ENCODE peak calls at places on chromosomes 4 and X, in four cellular contexts. T, Y, I and H are unnamed samples.

GRCh38 chr4:99983289-99983943 is 33.3 kb upstream of the H2AZ1 start:
- DNase-seq in T (no peak), Y (no peak), I (no peak), H (no peak)

GRCh38 chr4:77347341-77347740 is 190.3 kb downstream of the CCNG2 start:
- DNase-seq in T (no peak), Y (no peak), I (no peak), H (no peak)

GRCh38 chrX:135432881-135433521 is 11.3 kb downstream of the SMIM10L2A start:
- DNase-seq in T (no peak), Y (no peak), I (no peak), H (no peak)

GRCh38 chr4:84325625-84326024 is 173.5 kb downstream of the NKX6-1 start:
- DNase-seq in T (no peak), Y (no peak), I (no peak), H (no peak)

GRCh38 chr4:18536420-18536819 is 514.9 kb upstream of the LCORL start:
- DNase-seq in T (peak; percentile 6), Y (no peak), I (no peak), H (no peak)

GRCh38 chr4:148335133-148335532 is 107.1 kb downstream of the NR3C2 start:
- DNase-seq in T (no peak), Y (no peak), I (no peak), H (no peak)

GRCh38 chr4:186500721-186501304 is 54.6 kb downstream of the MTNR1A start:
- DNase-seq in T (no peak), Y (no peak), I (no peak), H (no peak)

GRCh38 chr4:52036875-52037274 is 1.2 kb downstream of the SGCB start:
- DNase-seq in T (no peak), Y (no peak), I (no peak), H (no peak)

GRCh38 chr4:108473163-108473720 is 147.1 kb upstream of the RPL34 start:
- DNase-seq in T (peak; percentile 7), Y (no peak), I (no peak), H (no peak)

GRCh38 chr4:170497105-170497504 is 407.3 kb upstream of the AADAT start:
- DNase-seq in T (peak; percentile 45), Y (no peak), I (no peak), H (no peak)

GRCh38 chr4:106869551-106869950 is 166.6 kb downstream of the DKK2 start:
- DNase-seq in T (peak; percentile 78), Y (no peak), I (no peak), H (no peak)

GRCh38 chrX:71652405-71652804 is 14.9 kb upstream of the LOC101059915 start:
- DNase-seq in T (peak; percentile 56), Y (peak; percentile 18), I (no peak), H (no peak)

GRCh38 chrX:71653344-71653743 is 14.0 kb upstream of the LOC101059915 start:
- DNase-seq in T (no peak), Y (no peak), I (no peak), H (no peak)

GRCh38 chrX:71650333-71650969 is 16.9 kb upstream of the LOC101059915 start:
- DNase-seq in T (no peak), Y (no peak), I (no peak), H (no peak)
- TF ChIP-seq CTCF in T (no peak), Y (no peak), I (no peak), H (no peak)

GRCh38 chrX:101407748-101408529 is at the start of the genes GLA and HNRNPH2:
- DNase-seq in T (peak; percentile 96), Y (peak; percentile 95), I (peak; percentile 63), H (peak; percentile 82)
- TF ChIP-seq CTCF in T (no peak), Y (peak; percentile 21), I (no peak), H (no peak)

GRCh38 chr4:180832086-180832485 is 1411.1 kb upstream of the TENM3 start:
- DNase-seq in T (peak; percentile 13), Y (no peak), I (no peak), H (no peak)
- TF ChIP-seq CTCF in T (no peak), Y (no peak), I (no peak), H (no peak)

DNA sequence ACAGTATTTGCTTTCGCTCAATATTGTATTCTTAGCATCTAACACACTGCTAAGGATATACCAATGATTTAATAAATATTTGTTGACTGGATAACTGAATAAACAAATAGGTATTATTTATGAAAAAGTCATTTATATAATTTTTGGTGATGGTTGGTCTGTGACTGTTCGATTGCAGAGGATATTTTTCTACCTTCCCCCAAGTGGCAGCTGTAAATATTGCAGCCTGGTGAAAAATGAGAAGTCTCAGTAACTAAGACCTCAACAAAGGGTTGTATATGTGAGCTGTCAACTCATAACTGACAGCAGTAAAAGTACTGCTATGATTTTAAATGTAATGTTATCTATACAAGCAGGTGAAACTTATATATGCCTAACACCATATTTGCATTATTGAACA is 36.0 kb downstream of the HTR2C start:
- DNase-seq in T (peak; percentile 33), Y (no peak), I (no peak), H (no peak)
- TF ChIP-seq CTCF in T (peak; percentile 38), Y (peak; percentile 38), I (peak; percentile 75), H (no peak)

GRCh38 chr4:89439533-89439932 is 131.9 kb upstream of the GPRIN3 start:
- DNase-seq in T (no peak), Y (no peak), I (no peak), H (no peak)

GRCh38 chr4:89438102-89438831 is 130.7 kb upstream of the GPRIN3 start:
- DNase-seq in T (peak; percentile 77), Y (no peak), I (no peak), H (no peak)

GRCh38 chr4:89434364-89434988 is 126.9 kb upstream of the GPRIN3 start:
- DNase-seq in T (peak; percentile 54), Y (no peak), I (no peak), H (no peak)
- TF ChIP-seq CTCF in T (peak; percentile 73), Y (peak; percentile 87), I (peak; percentile 68), H (peak; percentile 77)

GRCh38 chrX:107775000-107775733 is 420 bp downstream of the TSC22D3 start:
- DNase-seq in T (no peak), Y (no peak), I (no peak), H (no peak)

GRCh38 chrX:107776649-107777535 is 641 bp upstream of the NCBP2L start:
- DNase-seq in T (peak; percentile 87), Y (peak; percentile 62), I (peak; percentile 42), H (peak; percentile 29)

GRCh38 chrX:107773906-107774435 is 1.6 kb downstream of the TSC22D3 start:
- DNase-seq in T (no peak), Y (no peak), I (no peak), H (no peak)

GRCh38 chrX:107777536-107777832 is at the start of gene NCBP2L:
- DNase-seq in T (no peak), Y (no peak), I (no peak), H (no peak)

DNA sequence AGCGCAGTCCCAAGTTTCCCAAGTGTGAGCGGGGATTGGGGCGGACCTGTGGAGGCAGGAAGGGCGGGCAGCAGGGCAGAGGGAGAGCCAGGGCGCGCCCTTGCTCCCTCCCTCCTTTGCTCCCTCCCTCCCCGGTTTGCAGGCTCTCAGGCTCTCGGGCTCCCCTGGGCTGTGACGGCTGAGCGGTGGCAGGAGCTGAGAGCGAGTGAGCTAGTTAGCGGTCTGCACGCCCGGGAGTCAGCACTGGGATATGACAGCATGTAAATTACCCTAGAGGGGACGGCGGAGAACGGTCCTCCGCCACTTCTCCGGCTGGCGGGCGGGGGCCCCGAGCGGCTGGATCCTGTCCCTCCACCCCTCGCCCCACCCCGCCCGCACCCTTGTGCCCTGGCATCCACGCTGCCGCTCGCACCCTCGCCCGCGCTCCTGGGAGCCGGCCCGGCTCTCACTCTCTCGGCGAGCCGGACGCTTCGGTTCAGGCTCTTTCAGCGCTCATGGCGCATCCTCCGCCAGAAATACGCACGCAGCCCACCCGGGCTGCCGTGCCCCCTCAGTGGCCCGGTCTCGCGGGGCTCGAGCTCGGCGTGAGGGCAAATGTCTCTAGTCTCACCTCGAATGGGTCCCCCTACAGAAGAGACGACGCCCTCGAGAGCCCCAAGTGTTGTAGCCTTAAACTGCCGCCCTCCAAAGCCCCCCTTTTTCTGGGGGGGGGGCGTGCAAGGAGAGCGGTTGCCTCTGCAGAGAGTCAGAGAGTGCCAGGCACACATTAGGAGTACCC is at the start of gene TSC22D3:
- DNase-seq in T (peak; percentile 87), Y (no peak), I (no peak), H (no peak)
- TF ChIP-seq CTCF in T (no peak), Y (no peak), I (no peak), H (no peak)

DNA sequence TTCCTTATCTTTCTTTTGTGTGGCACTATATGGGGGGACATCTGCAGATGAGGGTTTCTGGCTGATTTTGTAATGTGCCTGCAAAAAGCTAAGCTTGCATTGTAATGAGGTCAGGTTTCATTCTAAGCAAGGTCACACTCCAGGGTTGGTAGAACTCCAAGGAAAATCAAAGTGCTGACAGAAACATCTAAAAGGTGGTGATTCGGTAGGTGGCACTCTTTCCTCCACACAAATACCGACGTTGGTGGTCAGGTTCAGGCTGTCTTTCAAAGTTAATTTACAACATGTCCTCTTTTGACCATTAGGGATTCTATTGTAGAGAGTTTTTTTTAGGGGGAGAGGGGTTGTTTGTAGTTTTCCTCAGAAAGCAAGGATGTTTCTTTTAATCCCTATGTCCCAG is 434.4 kb downstream of the PPARGC1A start:
- DNase-seq in T (peak; percentile 45), Y (no peak), I (no peak), H (no peak)
- TF ChIP-seq CTCF in T (no peak), Y (no peak), I (no peak), H (no peak)

GRCh38 chr4:113358784-113359183 is 309.3 kb downstream of the ANK2 start:
- DNase-seq in T (no peak), Y (no peak), I (no peak), H (no peak)
- TF ChIP-seq CTCF in T (no peak), Y (no peak), I (no peak), H (no peak)

DNA sequence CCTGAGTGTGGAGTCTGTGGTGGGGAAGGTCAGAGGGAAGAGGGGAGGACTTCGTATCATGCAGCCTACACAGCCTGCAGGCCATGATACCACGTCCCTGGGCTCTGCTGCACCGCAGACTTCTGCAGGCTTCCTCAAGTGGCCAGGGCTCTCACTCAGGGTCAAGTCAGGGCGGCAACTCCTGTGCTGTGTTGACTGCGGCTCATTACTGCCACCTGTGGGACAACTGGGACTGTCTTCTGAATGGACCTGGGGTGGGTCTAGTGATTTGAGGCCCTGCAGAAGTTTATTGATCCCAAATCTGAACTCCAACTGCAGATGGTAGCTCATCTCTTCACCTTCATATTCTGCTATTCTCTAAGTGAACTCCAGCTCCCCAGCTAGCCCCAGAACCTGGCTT is 167.1 kb downstream of the NSUN7 start:
- DNase-seq in T (peak; percentile 63), Y (no peak), I (no peak), H (no peak)
- TF ChIP-seq CTCF in T (peak; percentile 32), Y (peak; percentile 23), I (no peak), H (no peak)

DNA sequence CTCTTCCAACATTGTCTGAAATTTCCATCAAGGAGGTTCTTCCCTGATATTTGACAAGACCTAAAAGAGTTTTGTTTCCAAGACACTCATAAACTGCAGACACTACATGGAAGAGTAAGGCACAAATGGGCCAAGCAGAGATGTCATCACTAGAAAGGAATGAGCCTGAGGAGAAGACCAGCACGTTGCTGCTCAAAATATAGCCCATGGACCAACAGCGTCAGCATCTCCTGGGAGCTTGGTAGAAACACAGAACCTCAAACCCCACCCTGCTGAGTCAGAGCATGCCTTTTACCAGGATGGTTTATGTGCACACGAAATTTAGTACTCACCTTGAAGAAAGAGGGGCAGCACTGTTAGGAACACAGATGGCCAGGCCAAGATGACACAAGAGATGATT is 128.7 kb upstream of the MID1 start:
- DNase-seq in T (no peak), Y (no peak), I (no peak), H (no peak)
- TF ChIP-seq CTCF in T (no peak), Y (no peak), I (no peak), H (no peak)